ENCODE peak calls at places on chromosomes 12 and 14, in five cellular contexts. One of them, this sample, is unnamed.

GRCh38 chr12:127381681-127382080 is 885.3 kb upstream of the TMEM132C start:
- DNase-seq in naive thymus-derived CD4-positive, alpha-beta T cell: no peak
- DNase-seq in CD8-positive, alpha-beta memory T cell: no peak
- DNase-seq in mucosa of descending colon: no peak
- DNase-seq in HAP-1: no peak
- DNase-seq in this sample: no peak

GRCh38 chr12:109999983-110000505 is 814 bp downstream of the ANKRD13A start:
- DNase-seq in HAP-1: peak
- DNase-seq in mucosa of descending colon: no peak
- DNase-seq in naive thymus-derived CD4-positive, alpha-beta T cell: no peak
- DNase-seq in CD8-positive, alpha-beta memory T cell: no peak
- DNase-seq in this sample: no peak

GRCh38 chr14:97077253-97077653 is 280.1 kb downstream of the VRK1 start:
- DNase-seq in mucosa of descending colon: no peak
- DNase-seq in naive thymus-derived CD4-positive, alpha-beta T cell: no peak
- DNase-seq in CD8-positive, alpha-beta memory T cell: no peak
- DNase-seq in HAP-1: no peak
- DNase-seq in this sample: peak

GRCh38 chr14:69259531-69260245 is at the start of gene GALNT16:
- DNase-seq in HAP-1: peak
- DNase-seq in naive thymus-derived CD4-positive, alpha-beta T cell: no peak
- DNase-seq in CD8-positive, alpha-beta memory T cell: no peak
- DNase-seq in mucosa of descending colon: no peak
- DNase-seq in this sample: no peak

GRCh38 chr12:3662516-3662915 is 90.4 kb downstream of the CRACR2A start:
- DNase-seq in HAP-1: peak
- DNase-seq in CD8-positive, alpha-beta memory T cell: no peak
- DNase-seq in naive thymus-derived CD4-positive, alpha-beta T cell: no peak
- DNase-seq in mucosa of descending colon: no peak
- DNase-seq in this sample: no peak

GRCh38 chr14:95523818-95524448 is 7.5 kb upstream of the SYNE3 start:
- DNase-seq in CD8-positive, alpha-beta memory T cell: no peak
- DNase-seq in mucosa of descending colon: peak
- DNase-seq in naive thymus-derived CD4-positive, alpha-beta T cell: peak
- DNase-seq in HAP-1: peak
- DNase-seq in this sample: peak

GRCh38 chr12:115000038-115000437 is 316.1 kb upstream of the TBX3 start:
- DNase-seq in CD8-positive, alpha-beta memory T cell: no peak
- DNase-seq in mucosa of descending colon: no peak
- DNase-seq in HAP-1: peak
- DNase-seq in naive thymus-derived CD4-positive, alpha-beta T cell: no peak
- DNase-seq in this sample: no peak

GRCh38 chr14:91009501-91010152 is 50.8 kb downstream of the RPS6KA5 start:
- DNase-seq in mucosa of descending colon: no peak
- DNase-seq in CD8-positive, alpha-beta memory T cell: peak
- DNase-seq in HAP-1: no peak
- DNase-seq in naive thymus-derived CD4-positive, alpha-beta T cell: peak
- DNase-seq in this sample: no peak

GRCh38 chr12:114746297-114747074 is 62.5 kb upstream of the TBX3 start:
- DNase-seq in naive thymus-derived CD4-positive, alpha-beta T cell: no peak
- DNase-seq in CD8-positive, alpha-beta memory T cell: no peak
- DNase-seq in mucosa of descending colon: no peak
- DNase-seq in HAP-1: no peak
- DNase-seq in this sample: no peak

GRCh38 chr12:2640709-2641108 is 154.1 kb upstream of the FKBP4 start:
- DNase-seq in mucosa of descending colon: peak
- DNase-seq in CD8-positive, alpha-beta memory T cell: no peak
- DNase-seq in HAP-1: no peak
- DNase-seq in naive thymus-derived CD4-positive, alpha-beta T cell: no peak
- DNase-seq in this sample: no peak

GRCh38 chr12:1204581-1205121 is 213.6 kb downstream of the ERC1 start:
- DNase-seq in CD8-positive, alpha-beta memory T cell: peak
- DNase-seq in HAP-1: no peak
- DNase-seq in naive thymus-derived CD4-positive, alpha-beta T cell: peak
- DNase-seq in mucosa of descending colon: no peak
- DNase-seq in this sample: peak

GRCh38 chr14:45426685-45427282 is 173.8 kb upstream of the MIS18BP1 start:
- DNase-seq in HAP-1: peak
- DNase-seq in CD8-positive, alpha-beta memory T cell: no peak
- DNase-seq in naive thymus-derived CD4-positive, alpha-beta T cell: no peak
- DNase-seq in mucosa of descending colon: no peak
- DNase-seq in this sample: no peak

GRCh38 chr12:68806488-68807237 is 1.3 kb upstream of the MDM2 start:
- DNase-seq in mucosa of descending colon: no peak
- DNase-seq in HAP-1: no peak
- DNase-seq in CD8-positive, alpha-beta memory T cell: no peak
- DNase-seq in naive thymus-derived CD4-positive, alpha-beta T cell: no peak
- DNase-seq in this sample: peak

GRCh38 chr12:107318804-107319535 is 225.6 kb upstream of the CRY1 start:
- DNase-seq in naive thymus-derived CD4-positive, alpha-beta T cell: peak
- DNase-seq in HAP-1: peak
- DNase-seq in CD8-positive, alpha-beta memory T cell: no peak
- DNase-seq in mucosa of descending colon: peak
- DNase-seq in this sample: no peak

GRCh38 chr12:48775991-48776649 is 12.8 kb downstream of the ADCY6 start:
- DNase-seq in HAP-1: no peak
- DNase-seq in CD8-positive, alpha-beta memory T cell: no peak
- DNase-seq in mucosa of descending colon: no peak
- DNase-seq in naive thymus-derived CD4-positive, alpha-beta T cell: no peak
- DNase-seq in this sample: no peak

GRCh38 chr14:58077621-58078020 is 74.4 kb downstream of the ARMH4 start:
- DNase-seq in HAP-1: no peak
- DNase-seq in naive thymus-derived CD4-positive, alpha-beta T cell: no peak
- DNase-seq in CD8-positive, alpha-beta memory T cell: no peak
- DNase-seq in mucosa of descending colon: no peak
- DNase-seq in this sample: no peak

GRCh38 chr12:3692616-3693365 is 60.1 kb downstream of the CRACR2A start:
- DNase-seq in HAP-1: no peak
- DNase-seq in naive thymus-derived CD4-positive, alpha-beta T cell: no peak
- DNase-seq in CD8-positive, alpha-beta memory T cell: no peak
- DNase-seq in mucosa of descending colon: no peak
- DNase-seq in this sample: no peak

GRCh38 chr14:59213368-59214315 is 25.2 kb downstream of the DAAM1 start:
- DNase-seq in naive thymus-derived CD4-positive, alpha-beta T cell: no peak
- DNase-seq in mucosa of descending colon: no peak
- DNase-seq in HAP-1: peak
- DNase-seq in CD8-positive, alpha-beta memory T cell: no peak
- DNase-seq in this sample: no peak

GRCh38 chr12:72699362-72699761 is 427.2 kb downstream of the TRHDE start:
- DNase-seq in naive thymus-derived CD4-positive, alpha-beta T cell: no peak
- DNase-seq in CD8-positive, alpha-beta memory T cell: no peak
- DNase-seq in mucosa of descending colon: no peak
- DNase-seq in HAP-1: no peak
- DNase-seq in this sample: no peak

GRCh38 chr14:37678916-37679315 is 83.5 kb downstream of the TTC6 start:
- DNase-seq in mucosa of descending colon: no peak
- DNase-seq in naive thymus-derived CD4-positive, alpha-beta T cell: no peak
- DNase-seq in CD8-positive, alpha-beta memory T cell: no peak
- DNase-seq in HAP-1: no peak
- DNase-seq in this sample: no peak

GRCh38 chr14:80202888-80203562 is 8.3 kb downstream of the DIO2 start:
- DNase-seq in mucosa of descending colon: no peak
- DNase-seq in CD8-positive, alpha-beta memory T cell: no peak
- DNase-seq in HAP-1: peak
- DNase-seq in naive thymus-derived CD4-positive, alpha-beta T cell: no peak
- DNase-seq in this sample: no peak

GRCh38 chr12:101792046-101792931 is 38.5 kb downstream of the GNPTAB start:
- DNase-seq in CD8-positive, alpha-beta memory T cell: no peak
- DNase-seq in naive thymus-derived CD4-positive, alpha-beta T cell: no peak
- DNase-seq in HAP-1: no peak
- DNase-seq in mucosa of descending colon: no peak
- DNase-seq in this sample: no peak

GRCh38 chr12:5588231-5588995 is 156.5 kb downstream of the NTF3 start:
- DNase-seq in HAP-1: no peak
- DNase-seq in mucosa of descending colon: no peak
- DNase-seq in CD8-positive, alpha-beta memory T cell: no peak
- DNase-seq in naive thymus-derived CD4-positive, alpha-beta T cell: no peak
- DNase-seq in this sample: no peak

GRCh38 chr14:67650694-67651093 is 23.7 kb downstream of the VTI1B start:
- DNase-seq in naive thymus-derived CD4-positive, alpha-beta T cell: no peak
- DNase-seq in CD8-positive, alpha-beta memory T cell: no peak
- DNase-seq in mucosa of descending colon: no peak
- DNase-seq in HAP-1: no peak
- DNase-seq in this sample: no peak

GRCh38 chr12:58443981-58444371 is 476.3 kb downstream of the LRIG3 start:
- DNase-seq in naive thymus-derived CD4-positive, alpha-beta T cell: no peak
- DNase-seq in mucosa of descending colon: peak
- DNase-seq in HAP-1: no peak
- DNase-seq in CD8-positive, alpha-beta memory T cell: no peak
- DNase-seq in this sample: no peak

GRCh38 chr12:1812650-1813302 is 7.6 kb upstream of the LRTM2 start:
- DNase-seq in HAP-1: no peak
- DNase-seq in mucosa of descending colon: no peak
- DNase-seq in CD8-positive, alpha-beta memory T cell: no peak
- DNase-seq in naive thymus-derived CD4-positive, alpha-beta T cell: no peak
- DNase-seq in this sample: no peak

GRCh38 chr14:100539766-100540140 is 47.5 kb downstream of the BEGAIN start:
- DNase-seq in mucosa of descending colon: peak
- DNase-seq in HAP-1: no peak
- DNase-seq in CD8-positive, alpha-beta memory T cell: no peak
- DNase-seq in naive thymus-derived CD4-positive, alpha-beta T cell: no peak
- DNase-seq in this sample: no peak

GRCh38 chr12:89770391-89770790 is 61.8 kb upstream of the ATP2B1 start:
- DNase-seq in HAP-1: no peak
- DNase-seq in mucosa of descending colon: no peak
- DNase-seq in CD8-positive, alpha-beta memory T cell: no peak
- DNase-seq in naive thymus-derived CD4-positive, alpha-beta T cell: no peak
- DNase-seq in this sample: no peak

GRCh38 chr12:116916122-116916521 is 5.4 kb downstream of the FBXW8 start:
- DNase-seq in CD8-positive, alpha-beta memory T cell: no peak
- DNase-seq in HAP-1: no peak
- DNase-seq in naive thymus-derived CD4-positive, alpha-beta T cell: no peak
- DNase-seq in mucosa of descending colon: no peak
- DNase-seq in this sample: no peak

GRCh38 chr14:35374273-35374681 is 30.3 kb downstream of the NFKBIA start:
- DNase-seq in HAP-1: no peak
- DNase-seq in CD8-positive, alpha-beta memory T cell: no peak
- DNase-seq in naive thymus-derived CD4-positive, alpha-beta T cell: no peak
- DNase-seq in mucosa of descending colon: no peak
- DNase-seq in this sample: no peak

GRCh38 chr14:55412686-55413085 is 1.1 kb upstream of the ATG14 start:
- DNase-seq in CD8-positive, alpha-beta memory T cell: no peak
- DNase-seq in mucosa of descending colon: no peak
- DNase-seq in HAP-1: no peak
- DNase-seq in naive thymus-derived CD4-positive, alpha-beta T cell: no peak
- DNase-seq in this sample: no peak

GRCh38 chr12:124456652-124457152 is 110.7 kb downstream of the NCOR2 start:
- DNase-seq in mucosa of descending colon: peak
- DNase-seq in CD8-positive, alpha-beta memory T cell: peak
- DNase-seq in naive thymus-derived CD4-positive, alpha-beta T cell: peak
- DNase-seq in HAP-1: no peak
- DNase-seq in this sample: peak

GRCh38 chr12:54071942-54072341 is 18.3 kb downstream of the HOXC4 start:
- DNase-seq in HAP-1: no peak
- DNase-seq in CD8-positive, alpha-beta memory T cell: no peak
- DNase-seq in mucosa of descending colon: no peak
- DNase-seq in naive thymus-derived CD4-positive, alpha-beta T cell: no peak
- DNase-seq in this sample: no peak

GRCh38 chr12:109047081-109047805 is 5.1 kb upstream of the USP30 start:
- DNase-seq in HAP-1: no peak
- DNase-seq in naive thymus-derived CD4-positive, alpha-beta T cell: no peak
- DNase-seq in mucosa of descending colon: no peak
- DNase-seq in CD8-positive, alpha-beta memory T cell: no peak
- DNase-seq in this sample: no peak

GRCh38 chr12:31369712-31370521 is 44.0 kb upstream of the SINHCAF start:
- DNase-seq in naive thymus-derived CD4-positive, alpha-beta T cell: no peak
- DNase-seq in CD8-positive, alpha-beta memory T cell: no peak
- DNase-seq in HAP-1: peak
- DNase-seq in mucosa of descending colon: no peak
- DNase-seq in this sample: no peak